ENCODE peak calls at places on chromosomes 5 and 9, in ten cellular contexts. One of them, this sample, is unnamed.
A peak's percentile ranks its signal among the peaks of the same experiment; 100 is the strongest.

GRCh38 chr5:149853019-149853648 is 91.5 kb downstream of the PDE6A start:
- DNase-seq in left lung: no peak
- DNase-seq in spleen: peak; percentile 80
- DNase-seq in OCI-LY7: peak; percentile 66
- DNase-seq in CD4-positive, alpha-beta T cell: peak; percentile 8
- DNase-seq in PC-3: peak; percentile 87
- DNase-seq in uterus: peak; percentile 82
- DNase-seq in cardiac muscle cell: peak; percentile 79
- DNase-seq in Panc1: peak; percentile 59
- DNase-seq in heart left ventricle: peak; percentile 80
- DNase-seq in this sample: peak; percentile 35

GRCh38 chr5:87151547-87151946 is 116.1 kb upstream of the RASA1 start:
- DNase-seq in left lung: no peak
- DNase-seq in spleen: no peak
- DNase-seq in CD4-positive, alpha-beta T cell: no peak
- DNase-seq in uterus: no peak
- DNase-seq in PC-3: peak; percentile 97
- DNase-seq in OCI-LY7: no peak
- DNase-seq in Panc1: peak; percentile 45
- DNase-seq in heart left ventricle: no peak
- DNase-seq in cardiac muscle cell: no peak
- DNase-seq in this sample: no peak

GRCh38 chr9:88258012-88258411 is 119.7 kb upstream of the SPATA31C2 start:
- DNase-seq in PC-3: peak; percentile 5
- DNase-seq in cardiac muscle cell: peak; percentile 17
- DNase-seq in spleen: no peak
- DNase-seq in uterus: peak; percentile 48
- DNase-seq in heart left ventricle: peak; percentile 47
- DNase-seq in CD4-positive, alpha-beta T cell: no peak
- DNase-seq in Panc1: no peak
- DNase-seq in left lung: no peak
- DNase-seq in OCI-LY7: no peak
- DNase-seq in this sample: no peak

GRCh38 chr5:95631991-95632675 is 12.2 kb downstream of the GPR150 start:
- DNase-seq in OCI-LY7: peak; percentile 68
- DNase-seq in CD4-positive, alpha-beta T cell: peak; percentile 62
- DNase-seq in spleen: no peak
- DNase-seq in uterus: no peak
- DNase-seq in left lung: no peak
- DNase-seq in cardiac muscle cell: no peak
- DNase-seq in PC-3: peak; percentile 60
- DNase-seq in heart left ventricle: no peak
- DNase-seq in Panc1: no peak
- DNase-seq in this sample: peak; percentile 40

GRCh38 chr9:113219972-113220371 is 1.1 kb downstream of the FKBP15 start:
- DNase-seq in cardiac muscle cell: no peak
- DNase-seq in left lung: no peak
- DNase-seq in heart left ventricle: no peak
- DNase-seq in spleen: no peak
- DNase-seq in Panc1: no peak
- DNase-seq in PC-3: no peak
- DNase-seq in uterus: no peak
- DNase-seq in CD4-positive, alpha-beta T cell: no peak
- DNase-seq in OCI-LY7: peak; percentile 30
- DNase-seq in this sample: no peak

GRCh38 chr9:27711241-27711640 is 138.0 kb upstream of the C9orf72 start:
- DNase-seq in PC-3: no peak
- DNase-seq in spleen: no peak
- DNase-seq in Panc1: no peak
- DNase-seq in cardiac muscle cell: no peak
- DNase-seq in uterus: no peak
- DNase-seq in OCI-LY7: no peak
- DNase-seq in heart left ventricle: no peak
- DNase-seq in left lung: no peak
- DNase-seq in CD4-positive, alpha-beta T cell: no peak
- DNase-seq in this sample: no peak

GRCh38 chr5:15183520-15183919 is 311.9 kb upstream of the ANKH start:
- DNase-seq in spleen: no peak
- DNase-seq in Panc1: no peak
- DNase-seq in OCI-LY7: no peak
- DNase-seq in uterus: no peak
- DNase-seq in cardiac muscle cell: peak; percentile 1
- DNase-seq in CD4-positive, alpha-beta T cell: no peak
- DNase-seq in PC-3: peak; percentile 21
- DNase-seq in left lung: no peak
- DNase-seq in heart left ventricle: no peak
- DNase-seq in this sample: no peak

GRCh38 chr5:179223961-179224360 is 121.3 kb downstream of the ADAMTS2 start:
- DNase-seq in PC-3: no peak
- DNase-seq in Panc1: no peak
- DNase-seq in cardiac muscle cell: no peak
- DNase-seq in left lung: peak; percentile 52
- DNase-seq in uterus: no peak
- DNase-seq in heart left ventricle: no peak
- DNase-seq in spleen: peak; percentile 42
- DNase-seq in OCI-LY7: no peak
- DNase-seq in CD4-positive, alpha-beta T cell: no peak
- DNase-seq in this sample: no peak

GRCh38 chr5:40046792-40047191 is 622.0 kb upstream of the DAB2 start:
- DNase-seq in left lung: no peak
- DNase-seq in Panc1: no peak
- DNase-seq in spleen: no peak
- DNase-seq in OCI-LY7: no peak
- DNase-seq in cardiac muscle cell: no peak
- DNase-seq in PC-3: peak; percentile 93
- DNase-seq in uterus: no peak
- DNase-seq in CD4-positive, alpha-beta T cell: no peak
- DNase-seq in heart left ventricle: no peak
- DNase-seq in this sample: no peak

GRCh38 chr9:115998661-115999060 is 154.9 kb upstream of the PAPPA start:
- DNase-seq in spleen: no peak
- DNase-seq in cardiac muscle cell: no peak
- DNase-seq in OCI-LY7: no peak
- DNase-seq in heart left ventricle: no peak
- DNase-seq in PC-3: no peak
- DNase-seq in left lung: no peak
- DNase-seq in CD4-positive, alpha-beta T cell: no peak
- DNase-seq in uterus: no peak
- DNase-seq in Panc1: no peak
- DNase-seq in this sample: no peak

GRCh38 chr5:156208271-156208670 is 118.7 kb upstream of the SGCD start:
- DNase-seq in Panc1: no peak
- DNase-seq in CD4-positive, alpha-beta T cell: no peak
- DNase-seq in uterus: no peak
- DNase-seq in left lung: no peak
- DNase-seq in cardiac muscle cell: peak; percentile 78
- DNase-seq in heart left ventricle: no peak
- DNase-seq in PC-3: peak; percentile 1
- DNase-seq in OCI-LY7: peak; percentile 35
- DNase-seq in spleen: no peak
- DNase-seq in this sample: no peak

GRCh38 chr9:130765135-130766030 is 69.7 kb upstream of the ABL1 start:
- DNase-seq in CD4-positive, alpha-beta T cell: no peak
- DNase-seq in OCI-LY7: no peak
- DNase-seq in left lung: no peak
- DNase-seq in heart left ventricle: no peak
- DNase-seq in PC-3: no peak
- DNase-seq in cardiac muscle cell: no peak
- DNase-seq in spleen: no peak
- DNase-seq in uterus: no peak
- DNase-seq in Panc1: no peak
- DNase-seq in this sample: no peak

GRCh38 chr5:45507174-45507573 is 189.0 kb downstream of the HCN1 start:
- DNase-seq in Panc1: no peak
- DNase-seq in uterus: no peak
- DNase-seq in spleen: no peak
- DNase-seq in CD4-positive, alpha-beta T cell: no peak
- DNase-seq in cardiac muscle cell: peak; percentile 36
- DNase-seq in heart left ventricle: peak; percentile 49
- DNase-seq in left lung: no peak
- DNase-seq in OCI-LY7: no peak
- DNase-seq in PC-3: no peak
- DNase-seq in this sample: no peak

GRCh38 chr5:126446498-126447224 is 23.5 kb downstream of the GRAMD2B start:
- DNase-seq in heart left ventricle: no peak
- DNase-seq in left lung: no peak
- DNase-seq in OCI-LY7: no peak
- DNase-seq in spleen: no peak
- DNase-seq in uterus: no peak
- DNase-seq in Panc1: no peak
- DNase-seq in CD4-positive, alpha-beta T cell: no peak
- DNase-seq in cardiac muscle cell: no peak
- DNase-seq in PC-3: peak; percentile 76
- DNase-seq in this sample: no peak

GRCh38 chr9:136551401-136552116 is 5.7 kb upstream of the NOTCH1 start:
- DNase-seq in OCI-LY7: peak; percentile 34
- DNase-seq in CD4-positive, alpha-beta T cell: no peak
- DNase-seq in uterus: peak; percentile 92
- DNase-seq in Panc1: no peak
- DNase-seq in PC-3: peak; percentile 68
- DNase-seq in left lung: peak; percentile 91
- DNase-seq in spleen: no peak
- DNase-seq in cardiac muscle cell: no peak
- DNase-seq in heart left ventricle: peak; percentile 82
- DNase-seq in this sample: peak; percentile 66

GRCh38 chr9:132858756-132859155 is 19.3 kb downstream of the AK8 start:
- DNase-seq in cardiac muscle cell: no peak
- DNase-seq in Panc1: no peak
- DNase-seq in CD4-positive, alpha-beta T cell: no peak
- DNase-seq in spleen: no peak
- DNase-seq in left lung: peak; percentile 13
- DNase-seq in OCI-LY7: no peak
- DNase-seq in heart left ventricle: peak; percentile 44
- DNase-seq in PC-3: peak; percentile 11
- DNase-seq in uterus: no peak
- DNase-seq in this sample: no peak

GRCh38 chr9:136486131-136486530 is 3.3 kb upstream of the SEC16A start:
- DNase-seq in spleen: no peak
- DNase-seq in CD4-positive, alpha-beta T cell: no peak
- DNase-seq in heart left ventricle: no peak
- DNase-seq in left lung: peak; percentile 75
- DNase-seq in cardiac muscle cell: no peak
- DNase-seq in PC-3: no peak
- DNase-seq in OCI-LY7: no peak
- DNase-seq in Panc1: no peak
- DNase-seq in uterus: no peak
- DNase-seq in this sample: no peak

GRCh38 chr9:97737429-97737828 is 40.3 kb upstream of the XPA start:
- DNase-seq in left lung: no peak
- DNase-seq in Panc1: no peak
- DNase-seq in spleen: no peak
- DNase-seq in uterus: no peak
- DNase-seq in CD4-positive, alpha-beta T cell: no peak
- DNase-seq in OCI-LY7: no peak
- DNase-seq in heart left ventricle: no peak
- DNase-seq in PC-3: peak; percentile 24
- DNase-seq in cardiac muscle cell: no peak
- DNase-seq in this sample: no peak

DNA sequence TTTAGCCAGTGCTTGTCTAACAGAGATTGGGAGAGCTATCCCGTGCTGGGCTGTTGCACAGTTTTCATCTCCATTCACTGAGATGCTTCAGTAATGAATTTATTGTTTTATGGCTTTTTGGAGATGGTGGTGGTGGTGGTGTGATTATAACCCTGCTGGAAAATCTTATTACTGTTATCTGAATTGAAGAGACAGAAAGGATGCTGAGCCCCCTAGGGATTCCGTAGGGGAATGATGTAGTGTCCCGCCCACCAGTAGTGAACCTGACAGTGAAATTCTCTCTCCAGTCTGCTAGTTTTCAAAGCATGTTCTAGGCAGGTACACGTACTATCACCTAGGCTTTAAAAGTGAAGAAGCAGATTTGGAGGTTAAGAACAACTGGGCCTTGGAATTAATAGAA is 1.9 kb downstream of the RAI14 start:
- DNase-seq in CD4-positive, alpha-beta T cell: no peak
- DNase-seq in cardiac muscle cell: no peak
- DNase-seq in OCI-LY7: no peak
- DNase-seq in left lung: no peak
- DNase-seq in Panc1: no peak
- DNase-seq in uterus: no peak
- DNase-seq in spleen: no peak
- DNase-seq in heart left ventricle: no peak
- DNase-seq in PC-3: peak; percentile 35
- DNase-seq in this sample: no peak
- TF ChIP-seq CTCF in CD4-positive, alpha-beta T cell: no peak
- TF ChIP-seq CTCF in cardiac muscle cell: no peak
- TF ChIP-seq CTCF in OCI-LY7: no peak
- TF ChIP-seq CTCF in left lung: no peak
- TF ChIP-seq CTCF in Panc1: no peak
- TF ChIP-seq CTCF in uterus: no peak
- TF ChIP-seq CTCF in spleen: no peak
- TF ChIP-seq CTCF in heart left ventricle: no peak
- TF ChIP-seq CTCF in PC-3: peak; percentile 43
- TF ChIP-seq CTCF in this sample: no peak

GRCh38 chr9:86667307-86667706 is 280.0 kb downstream of the GAS1 start:
- DNase-seq in CD4-positive, alpha-beta T cell: no peak
- DNase-seq in spleen: no peak
- DNase-seq in PC-3: no peak
- DNase-seq in cardiac muscle cell: no peak
- DNase-seq in left lung: no peak
- DNase-seq in uterus: no peak
- DNase-seq in heart left ventricle: no peak
- DNase-seq in Panc1: no peak
- DNase-seq in OCI-LY7: no peak
- DNase-seq in this sample: no peak
- H3K27ac ChIP-seq in CD4-positive, alpha-beta T cell: no peak overlapping the region
- H3K27ac ChIP-seq in spleen: no peak overlapping the region
- H3K27ac ChIP-seq in PC-3: no peak overlapping the region
- H3K27ac ChIP-seq in cardiac muscle cell: no peak overlapping the region
- H3K27ac ChIP-seq in left lung: no peak overlapping the region
- H3K27ac ChIP-seq in uterus: no peak overlapping the region
- H3K27ac ChIP-seq in heart left ventricle: no peak overlapping the region
- H3K27ac ChIP-seq in Panc1: no peak overlapping the region
- H3K27ac ChIP-seq in OCI-LY7: no peak overlapping the region
- H3K27ac ChIP-seq in this sample: no peak overlapping the region

GRCh38 chr9:87113892-87114291 is 166.6 kb upstream of the GAS1 start:
- DNase-seq in PC-3: no peak
- DNase-seq in heart left ventricle: no peak
- DNase-seq in left lung: no peak
- DNase-seq in OCI-LY7: no peak
- DNase-seq in uterus: no peak
- DNase-seq in Panc1: no peak
- DNase-seq in CD4-positive, alpha-beta T cell: no peak
- DNase-seq in spleen: no peak
- DNase-seq in cardiac muscle cell: no peak
- DNase-seq in this sample: no peak
- TF ChIP-seq CTCF in PC-3: no peak
- TF ChIP-seq CTCF in heart left ventricle: no peak
- TF ChIP-seq CTCF in left lung: no peak
- TF ChIP-seq CTCF in OCI-LY7: no peak
- TF ChIP-seq CTCF in uterus: no peak
- TF ChIP-seq CTCF in Panc1: no peak
- TF ChIP-seq CTCF in CD4-positive, alpha-beta T cell: no peak
- TF ChIP-seq CTCF in spleen: no peak
- TF ChIP-seq CTCF in cardiac muscle cell: no peak
- TF ChIP-seq CTCF in this sample: no peak

DNA sequence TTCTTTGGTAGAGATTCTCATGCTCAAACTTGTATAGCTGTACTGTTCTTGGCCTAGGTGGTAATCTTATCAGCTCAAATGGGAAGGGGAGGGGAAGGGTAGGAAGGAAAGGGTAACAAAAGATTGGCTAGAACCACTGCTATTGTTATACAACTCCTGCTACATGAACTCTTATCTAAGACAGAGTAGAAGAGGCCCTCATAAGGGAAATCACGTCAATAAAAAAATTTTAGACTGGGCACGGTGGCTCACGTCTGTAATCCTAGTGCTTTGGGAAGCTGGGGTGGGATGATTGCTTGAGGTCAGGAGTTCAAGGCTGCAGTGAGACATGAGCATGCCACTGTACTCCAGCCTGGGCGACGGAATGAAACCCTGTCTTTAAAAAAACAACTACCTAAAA is 15.9 kb downstream of the STOM start:
- DNase-seq in PC-3: no peak
- DNase-seq in left lung: no peak
- DNase-seq in uterus: peak; percentile 50
- DNase-seq in spleen: no peak
- DNase-seq in OCI-LY7: no peak
- DNase-seq in cardiac muscle cell: no peak
- DNase-seq in heart left ventricle: peak; percentile 77
- DNase-seq in Panc1: no peak
- DNase-seq in CD4-positive, alpha-beta T cell: no peak
- DNase-seq in this sample: no peak
- H3K27ac ChIP-seq in PC-3: no peak overlapping the region
- H3K27ac ChIP-seq in left lung: peak overlapping the region; percentile 96
- H3K27ac ChIP-seq in uterus: peak overlapping the region; percentile 22
- H3K27ac ChIP-seq in spleen: peak overlapping the region; percentile 84
- H3K27ac ChIP-seq in OCI-LY7: no peak overlapping the region
- H3K27ac ChIP-seq in cardiac muscle cell: peak overlapping the region; percentile 63
- H3K27ac ChIP-seq in heart left ventricle: peak overlapping the region; percentile 86
- H3K27ac ChIP-seq in Panc1: no peak overlapping the region
- H3K27ac ChIP-seq in CD4-positive, alpha-beta T cell: no peak overlapping the region
- H3K27ac ChIP-seq in this sample: no peak overlapping the region

This sample was measured in DND-41.